ENCODE peak calls at places on chromosome 18, in seven cellular contexts. M is GM10248; P is CD4-positive, alpha-beta T cell; E is mucosa of descending colon; C is WERI-Rb-1; T is upper lobe of right lung; R is cardiac muscle cell. X is an unnamed sample.
A peak's percentile ranks its signal among the peaks of the same experiment; 100 is the strongest.

GRCh38 chr18:56238576-56238975 is 399.8 kb downstream of the TXNL1 start:
- DNase-seq in M (no peak), P (no peak), E (no peak), C (no peak), T (no peak), R (no peak), X (no peak)

GRCh38 chr18:6793986-6794385 is 64.5 kb downstream of the ARHGAP28 start:
- DNase-seq in M (no peak), P (no peak), E (no peak), C (no peak), T (no peak), R (no peak), X (no peak)

GRCh38 chr18:27860701-27861107 is 316.2 kb downstream of the CDH2 start:
- DNase-seq in M (no peak), P (no peak), E (no peak), C (no peak), T (no peak), R (peak; percentile 61), X (no peak)

GRCh38 chr18:36064027-36064808 is 3.1 kb downstream of the RPRD1A start:
- DNase-seq in M (no peak), P (no peak), E (no peak), C (no peak), T (no peak), R (no peak), X (no peak)

GRCh38 chr18:65523461-65523860 is 227.4 kb upstream of the CDH7 start:
- DNase-seq in M (no peak), P (no peak), E (no peak), C (no peak), T (no peak), R (no peak), X (no peak)

GRCh38 chr18:44884446-44884845 is 203.8 kb downstream of the SETBP1 start:
- DNase-seq in M (no peak), P (no peak), E (no peak), C (no peak), T (no peak), R (no peak), X (no peak)

GRCh38 chr18:2961828-2962227 is 51.1 kb downstream of the LPIN2 start:
- DNase-seq in M (no peak), P (no peak), E (no peak), C (no peak), T (no peak), R (peak; percentile 34), X (no peak)

GRCh38 chr18:36758623-36759022 is 70.2 kb downstream of the TPGS2 start:
- DNase-seq in M (no peak), P (no peak), E (no peak), C (no peak), T (peak; percentile 51), R (no peak), X (peak; percentile 54)

GRCh38 chr18:78587626-78588600 is 391.7 kb upstream of the SALL3 start:
- DNase-seq in M (no peak), P (no peak), E (no peak), C (no peak), T (no peak), R (no peak), X (no peak)

GRCh38 chr18:54330768-54331548 is 26.7 kb downstream of the STARD6 start:
- DNase-seq in M (no peak), P (no peak), E (no peak), C (no peak), T (no peak), R (no peak), X (no peak)

GRCh38 chr18:55047546-55047945 is 88.3 kb upstream of the CCDC68 start:
- DNase-seq in M (no peak), P (no peak), E (no peak), C (no peak), T (no peak), R (peak; percentile 65), X (no peak)

GRCh38 chr18:50638623-50639398 is 78.9 kb downstream of the MAPK4 start:
- DNase-seq in M (no peak), P (no peak), E (no peak), C (peak; percentile 67), T (no peak), R (peak; percentile 56), X (no peak)

GRCh38 chr18:58785171-58785805 is 79.4 kb upstream of the ZNF532 start:
- DNase-seq in M (no peak), P (no peak), E (peak; percentile 58), C (no peak), T (no peak), R (no peak), X (no peak)

GRCh38 chr18:76806301-76806700 is 16.1 kb upstream of the ZNF236 start:
- DNase-seq in M (no peak), P (no peak), E (no peak), C (no peak), T (no peak), R (no peak), X (no peak)
- TF ChIP-seq CTCF in M (no peak), P (no peak), E (no peak), C (no peak), T (no peak), R (no peak), X (no peak)

GRCh38 chr18:24672165-24672950 is 211.9 kb downstream of the HRH4 start:
- DNase-seq in M (no peak), P (no peak), E (no peak), C (peak; percentile 29), T (no peak), R (peak; percentile 2), X (no peak)
- TF ChIP-seq CTCF in M (no peak), P (no peak), E (no peak), C (peak; percentile 42), T (no peak), R (no peak), X (no peak)

GRCh38 chr18:31652875-31653274 is 31.5 kb downstream of the B4GALT6 start:
- DNase-seq in M (no peak), P (no peak), E (no peak), C (no peak), T (no peak), R (no peak), X (no peak)
- TF ChIP-seq CTCF in M (no peak), P (no peak), E (no peak), C (no peak), T (no peak), R (no peak), X (no peak)

GRCh38 chr18:32074206-32074605 is 17.5 kb upstream of the RNF138 start:
- DNase-seq in M (no peak), P (no peak), E (no peak), C (no peak), T (no peak), R (no peak), X (no peak)

GRCh38 chr18:32067375-32068167 is 24.1 kb upstream of the RNF138 start:
- DNase-seq in M (no peak), P (no peak), E (no peak), C (no peak), T (no peak), R (no peak), X (no peak)

DNA sequence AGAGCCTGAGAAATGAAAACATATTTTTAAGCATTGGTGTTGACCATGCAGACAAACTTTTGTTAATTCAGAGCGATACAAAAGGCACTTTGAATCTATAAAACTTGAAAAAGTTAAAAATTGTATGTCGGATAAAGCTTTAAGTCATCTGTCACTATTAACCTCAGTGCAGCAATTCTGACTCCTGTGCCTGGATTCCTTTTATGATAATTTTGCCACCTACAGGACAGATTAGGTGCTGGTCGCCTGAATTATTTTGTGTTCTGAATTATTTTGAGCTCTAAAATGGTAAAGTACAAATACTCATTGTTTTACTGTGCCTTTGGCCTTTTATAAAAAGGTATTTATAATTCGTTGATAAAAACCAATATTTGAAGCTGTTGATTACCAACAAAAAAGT is 19.4 kb upstream of the RNF138 start:
- DNase-seq in M (peak; percentile 24), P (no peak), E (no peak), C (no peak), T (no peak), R (no peak), X (no peak)
- TF ChIP-seq CTCF in M (peak; percentile 31), P (peak; percentile 66), E (peak; percentile 13), C (peak; percentile 23), T (peak; percentile 50), R (peak; percentile 38), X (peak; percentile 44)

DNA sequence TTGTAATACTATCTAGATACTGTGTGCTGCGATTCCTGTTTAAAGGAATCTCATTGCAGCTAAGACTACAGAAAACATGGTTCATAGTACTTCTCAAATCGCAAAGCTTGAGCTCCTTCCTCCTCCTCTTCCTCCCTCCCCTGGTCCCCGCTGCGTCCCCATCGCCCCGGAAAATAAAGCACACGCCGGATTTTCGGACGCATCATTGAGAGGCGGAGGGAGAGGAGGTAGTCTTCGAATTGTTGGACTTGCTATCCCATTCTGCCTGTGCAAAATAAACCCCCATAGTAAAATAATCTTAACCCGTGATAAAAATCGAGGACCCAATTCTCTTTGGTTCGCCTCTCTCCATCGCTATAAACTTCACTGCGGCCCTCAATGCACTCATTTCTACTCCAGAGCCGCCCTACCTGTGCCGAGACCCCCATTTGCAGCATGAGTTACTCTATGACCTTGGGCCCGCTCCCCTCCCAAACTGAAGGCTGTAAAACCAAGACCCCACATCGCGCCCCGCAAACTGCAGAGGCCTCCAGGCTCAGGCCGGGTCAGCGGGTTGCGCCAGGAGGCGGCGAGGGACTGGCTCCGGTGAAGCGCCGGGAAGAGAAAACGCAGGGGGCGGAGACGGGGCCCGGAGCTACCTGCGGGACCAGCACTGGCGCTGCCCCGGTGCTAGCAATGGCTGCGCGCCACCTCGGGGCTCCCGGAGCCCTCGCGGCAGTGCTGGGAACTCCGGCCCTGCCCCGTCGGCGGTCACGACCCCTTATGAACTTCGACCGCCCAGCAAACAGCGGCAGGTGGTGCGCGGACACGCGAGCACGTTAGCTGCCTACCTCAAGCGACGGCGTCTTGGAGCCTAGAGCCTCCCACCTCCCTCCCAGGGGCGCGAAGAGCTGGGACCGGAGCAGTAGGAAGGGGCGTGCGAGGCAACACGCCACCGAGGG is 649 bp downstream of the ESCO1 start:
- DNase-seq in M (peak; percentile 66), P (no peak), E (peak; percentile 88), C (no peak), T (peak; percentile 90), R (peak; percentile 79), X (peak; percentile 67)
- TF ChIP-seq CTCF in M (no peak), P (no peak), E (no peak), C (no peak), T (peak; percentile 27), R (no peak), X (no peak)

GRCh38 chr18:669077-669476 is 11.6 kb downstream of the TYMS start:
- DNase-seq in M (no peak), P (no peak), E (no peak), C (no peak), T (no peak), R (no peak), X (no peak)

GRCh38 chr18:662197-662596 is 4.7 kb downstream of the TYMS start:
- DNase-seq in M (no peak), P (no peak), E (no peak), C (no peak), T (no peak), R (no peak), X (no peak)

GRCh38 chr18:668263-668662 is 10.8 kb downstream of the TYMS start:
- DNase-seq in M (no peak), P (no peak), E (no peak), C (no peak), T (no peak), R (no peak), X (no peak)

GRCh38 chr18:666628-667027 is 9.2 kb downstream of the TYMS start:
- DNase-seq in M (no peak), P (no peak), E (no peak), C (no peak), T (no peak), R (no peak), X (no peak)

GRCh38 chr18:666177-666576 is 8.7 kb downstream of the TYMS start:
- DNase-seq in M (no peak), P (no peak), E (no peak), C (no peak), T (no peak), R (peak; percentile 17), X (no peak)
- TF ChIP-seq CTCF in M (peak; percentile 24), P (no peak), E (no peak), C (peak; percentile 63), T (no peak), R (peak; percentile 22), X (no peak)

GRCh38 chr18:32550958-32551357 is 80.3 kb upstream of the GAREM1 start:
- DNase-seq in M (no peak), P (no peak), E (no peak), C (peak; percentile 30), T (no peak), R (peak; percentile 27), X (peak; percentile 41)
- TF ChIP-seq CTCF in M (no peak), P (no peak), E (no peak), C (no peak), T (no peak), R (peak; percentile 15), X (peak; percentile 48)